ENCODE peak calls at places on chromosomes 6 and 20, in eight cellular contexts. O is T-helper 2 cell; T is GM13977; C is CD8-positive, alpha-beta memory T cell; D is T-cell; A is GDM1; M is CD8-positive, alpha-beta T cell; F is naive thymus-derived CD8-positive, alpha-beta T cell. K is an unnamed sample.

GRCh38 chr6:37020426-37021211 is 15.2 kb downstream of the FGD2 start:
- DNase-seq in A (no peak), O (no peak), M (no peak), T (no peak), D (no peak), C (no peak), F (no peak), K (no peak)

GRCh38 chr6:147390909-147391536 is 117.5 kb upstream of the SAMD5 start:
- DNase-seq in F (no peak), C (no peak), D (no peak), A (no peak), O (no peak), M (no peak), T (no peak), K (peak)

GRCh38 chr6:55696041-55696440 is 117.0 kb upstream of the HMGCLL1 start:
- DNase-seq in M (no peak), T (no peak), A (no peak), F (no peak), C (no peak), D (no peak), O (no peak), K (no peak)

GRCh38 chr20:22502731-22503191 is 81.6 kb downstream of the FOXA2 start:
- DNase-seq in T (no peak), M (no peak), F (no peak), A (no peak), D (no peak), C (no peak), O (no peak), K (no peak)

GRCh38 chr6:7939186-7939863 is 28.7 kb upstream of the TXNDC5 start:
- DNase-seq in T (peak), F (no peak), O (no peak), A (no peak), M (no peak), D (no peak), C (no peak), K (peak)

GRCh38 chr6:157533397-157533814 is 152.4 kb downstream of the ZDHHC14 start:
- DNase-seq in A (no peak), O (no peak), T (no peak), D (no peak), C (no peak), M (no peak), F (no peak), K (no peak)

GRCh38 chr6:139161169-139161568 is 26.3 kb downstream of the HECA start:
- DNase-seq in D (peak), F (peak), O (peak), A (no peak), M (peak), T (no peak), C (peak), K (no peak)

GRCh38 chr6:147554281-147554680 is 45.8 kb downstream of the SAMD5 start:
- DNase-seq in M (no peak), D (no peak), T (no peak), A (no peak), C (no peak), O (no peak), F (no peak), K (no peak)

GRCh38 chr6:33271608-33272357 is at the start of the genes RPS18 and VPS52:
- DNase-seq in A (peak), C (peak), T (peak), D (peak), O (peak), F (peak), M (peak), K (peak)

GRCh38 chr6:90249044-90249443 is 47.6 kb downstream of the BACH2 start:
- DNase-seq in M (no peak), O (no peak), A (no peak), D (no peak), F (no peak), C (no peak), T (no peak), K (no peak)

GRCh38 chr20:10352934-10353866 is 80.8 kb downstream of the MKKS start:
- DNase-seq in M (no peak), O (no peak), A (no peak), C (no peak), D (no peak), T (no peak), F (no peak), K (no peak)

GRCh38 chr20:51639206-51639832 is 96.8 kb upstream of the NFATC2 start:
- DNase-seq in D (peak), O (peak), T (no peak), M (peak), A (peak), C (no peak), F (peak), K (no peak)

GRCh38 chr20:35991142-35991771 is 22.9 kb downstream of the CNBD2 start:
- DNase-seq in F (peak), T (no peak), A (no peak), O (no peak), D (no peak), M (no peak), C (no peak), K (peak)